ENCODE peak calls at places on chromosomes 11 and 22, in five cellular contexts. B is gastrocnemius medialis, R is astrocyte of the cerebellum, T is IMR-90, L is glutamatergic neuron. P is an unnamed sample.
A peak's percentile ranks its signal among the peaks of the same experiment; 100 is the strongest.

GRCh38 chr22:42648368-42649260 is 578 bp downstream of the CYB5R3 start:
- DNase-seq in L (no peak), T (no peak), R (no peak), B (peak; percentile 32), P (no peak)

GRCh38 chr22:21866821-21867527 is 471 bp downstream of the MAPK1 start:
- DNase-seq in L (peak; percentile 18), R (no peak), B (no peak), T (no peak), P (no peak)

GRCh38 chr11:93775289-93775688 is 8.8 kb upstream of the MED17 start:
- DNase-seq in R (no peak), L (peak; percentile 38), B (no peak), T (no peak), P (no peak)

GRCh38 chr11:76268498-76268897 is 62.2 kb upstream of the WNT11 start:
- DNase-seq in T (no peak), B (no peak), R (no peak), L (no peak), P (no peak)

GRCh38 chr11:73645972-73646631 is at the start of gene PLEKHB1:
- DNase-seq in L (no peak), B (no peak), R (no peak), T (no peak), P (no peak)

GRCh38 chr11:46001427-46002049 is 79.1 kb downstream of the LARGE2 start:
- DNase-seq in T (peak; percentile 70), R (peak; percentile 36), B (no peak), L (no peak), P (no peak)

GRCh38 chr11:125627236-125627910 is 2.4 kb downstream of the CHEK1 start:
- DNase-seq in L (no peak), B (no peak), T (peak; percentile 31), R (no peak), P (no peak)

GRCh38 chr11:2387266-2387982 is 10.3 kb downstream of the CD81 start:
- DNase-seq in B (no peak), R (no peak), T (peak; percentile 52), L (no peak), P (no peak)

GRCh38 chr22:39180566-39180965 is 28.1 kb upstream of the CBX7 start:
- DNase-seq in B (no peak), L (no peak), R (no peak), T (no peak), P (no peak)

GRCh38 chr11:124115782-124116616 is 749 bp downstream of the VWA5A start:
- DNase-seq in L (no peak), B (no peak), T (no peak), R (no peak), P (no peak)

DNA sequence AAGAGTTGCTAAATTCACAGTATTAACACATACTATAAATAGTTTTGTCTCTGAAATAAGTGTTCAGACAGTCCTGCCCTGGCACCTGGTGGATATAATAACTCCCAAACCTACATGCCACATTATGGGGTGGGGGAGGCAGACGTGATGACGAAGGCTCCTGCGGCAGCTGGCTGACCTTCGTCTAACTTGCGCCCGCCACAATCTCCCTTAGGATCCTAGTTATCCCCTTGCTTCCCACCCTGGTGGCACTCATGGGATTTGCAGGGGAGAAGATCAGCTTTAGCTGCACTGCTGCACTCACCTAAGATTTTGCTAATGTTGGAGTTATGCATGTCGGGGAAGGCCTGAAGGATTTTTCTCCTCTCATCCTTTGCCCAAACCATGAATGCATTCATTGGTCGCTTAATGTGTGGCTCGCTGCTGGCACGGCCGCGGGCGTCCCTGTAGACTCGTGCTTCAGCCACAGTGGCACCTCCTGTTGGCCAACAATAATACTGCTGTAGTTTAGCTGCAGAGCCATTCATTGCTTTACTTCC is 367.6 kb downstream of the SOX6 start:
- DNase-seq in R (no peak), T (no peak), L (peak; percentile 48), B (no peak), P (no peak)
- TF ChIP-seq CTCF in R (peak; percentile 17), T (no peak), L (peak; percentile 64), B (peak; percentile 64), P (peak; percentile 3)

DNA sequence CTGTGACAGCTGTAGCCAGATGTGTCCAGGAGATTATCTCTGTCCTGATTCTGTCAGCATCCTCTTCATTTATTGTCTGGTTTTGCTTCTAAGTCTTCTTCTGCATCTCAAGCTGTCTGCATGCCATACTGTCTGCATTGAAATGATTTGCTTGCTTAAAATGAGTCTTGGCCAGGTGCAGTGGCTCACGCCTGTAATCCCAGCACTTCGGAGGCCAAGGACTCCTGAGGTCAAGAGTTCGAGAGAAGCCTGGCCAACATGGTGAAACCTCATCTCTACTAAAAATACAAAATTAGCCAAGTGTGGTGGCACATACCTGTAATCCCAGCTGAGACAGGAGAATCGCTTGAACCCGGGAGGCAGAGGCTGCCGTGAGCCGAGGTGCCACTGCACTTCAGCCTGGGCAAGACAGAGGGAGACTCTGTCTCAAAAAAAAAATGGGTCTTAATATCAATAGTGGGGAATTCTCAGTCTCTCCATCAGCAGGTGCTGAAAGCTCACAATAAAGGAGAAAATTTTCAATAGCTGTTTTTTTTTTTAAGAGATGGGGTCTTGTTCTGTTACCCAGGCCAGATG is 39.2 kb upstream of the AMPD3 start:
- DNase-seq in L (no peak), B (no peak), R (no peak), T (no peak), P (no peak)
- TF ChIP-seq CTCF in L (no peak), B (peak; percentile 32), R (peak; percentile 4), T (no peak), P (no peak)

GRCh38 chr11:36271794-36272409 is 17.3 kb downstream of the COMMD9 start:
- DNase-seq in R (no peak), L (no peak), T (no peak), B (no peak), P (no peak)
- TF ChIP-seq CTCF in R (peak; percentile 14), L (no peak), T (no peak), B (no peak), P (no peak)

GRCh38 chr11:15958939-15959338 is 397.4 kb downstream of the SOX6 start:
- DNase-seq in L (no peak), T (no peak), B (no peak), R (no peak), P (no peak)
- TF ChIP-seq CTCF in L (no peak), T (no peak), B (no peak), R (no peak), P (no peak)

GRCh38 chr11:118087933-118088332 is 1.2 kb upstream of the SMIM35 start:
- DNase-seq in R (no peak), B (no peak), L (no peak), T (no peak), P (no peak)

GRCh38 chr11:118088531-118088930 is 1.8 kb upstream of the SMIM35 start:
- DNase-seq in R (no peak), T (no peak), B (no peak), L (no peak), P (no peak)

GRCh38 chr11:118090545-118091162 is 3.9 kb upstream of the SMIM35 start:
- DNase-seq in B (no peak), R (no peak), L (no peak), T (no peak), P (no peak)

GRCh38 chr11:118092907-118093571 is 6.3 kb upstream of the SMIM35 start:
- DNase-seq in R (no peak), B (no peak), T (no peak), L (no peak), P (no peak)

DNA sequence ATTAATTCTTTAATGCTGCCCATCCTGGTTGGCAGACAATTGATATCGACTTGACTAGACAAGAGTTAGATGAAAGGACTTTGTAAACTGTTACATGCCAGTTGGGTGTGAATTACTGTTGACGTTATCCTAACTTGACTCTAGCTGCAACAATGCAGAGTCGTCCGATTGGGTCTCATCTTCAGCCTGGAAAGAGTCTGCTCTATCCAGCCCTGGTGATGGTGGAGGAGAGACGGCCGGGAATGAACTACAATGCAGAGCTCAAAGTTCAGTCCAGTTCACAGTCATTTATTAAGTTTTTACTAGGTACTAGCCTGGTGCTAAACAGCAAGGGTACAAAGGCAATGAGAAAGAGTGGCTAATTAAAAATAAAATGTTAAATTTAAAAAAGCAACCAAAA is 4.9 kb upstream of the SMIM35 start:
- DNase-seq in L (no peak), B (no peak), T (no peak), R (no peak), P (no peak)
- TF ChIP-seq CTCF in L (no peak), B (no peak), T (no peak), R (no peak), P (no peak)

GRCh38 chr11:57457643-57458023 is 2.7 kb upstream of the RTN4RL2 start:
- DNase-seq in T (no peak), B (no peak), R (no peak), L (no peak), P (no peak)
- TF ChIP-seq CTCF in T (no peak), B (no peak), R (no peak), L (peak; percentile 50), P (no peak)

GRCh38 chr11:60944504-60945294 is 7.3 kb downstream of the SLC15A3 start:
- DNase-seq in B (no peak), T (no peak), R (no peak), L (no peak), P (no peak)
- TF ChIP-seq CTCF in B (no peak), T (no peak), R (no peak), L (peak; percentile 34), P (peak; percentile 14)